ENCODE peak calls at places on chromosomes 5 and 9, in seven cellular contexts. O is tibial artery, M is bronchial epithelial cell, D is mucosa of descending colon, S is Caco-2, A is AG09309, I is GM12878. U is an unnamed sample.
A peak's percentile ranks its signal among the peaks of the same experiment; 100 is the strongest.

GRCh38 chr9:94937214-94937903 is 210.9 kb downstream of the AOPEP start:
- DNase-seq in O (no peak), M (peak; percentile 94), D (no peak), S (no peak), A (no peak), I (no peak), U (peak; percentile 43)

GRCh38 chr9:129936222-129936621 is 101.0 kb downstream of the USP20 start:
- DNase-seq in O (no peak), M (no peak), D (no peak), S (no peak), A (no peak), I (no peak), U (no peak)

GRCh38 chr5:32960340-32961065 is 249.4 kb downstream of the NPR3 start:
- DNase-seq in O (no peak), M (no peak), D (no peak), S (no peak), A (no peak), I (no peak), U (no peak)

GRCh38 chr5:180784497-180785097 is 18.0 kb downstream of the MGAT1 start:
- DNase-seq in O (peak; percentile 82), M (peak; percentile 77), D (peak; percentile 87), S (peak; percentile 81), A (no peak), I (no peak), U (peak; percentile 42)

GRCh38 chr9:35905912-35906679 is at the start of gene HRCT1:
- DNase-seq in O (peak; percentile 95), M (peak; percentile 94), D (peak; percentile 96), S (peak; percentile 76), A (peak; percentile 77), I (no peak), U (peak; percentile 60)

GRCh38 chr5:3007577-3007976 is 256.1 kb upstream of the IRX2 start:
- DNase-seq in O (no peak), M (no peak), D (no peak), S (no peak), A (no peak), I (no peak), U (no peak)

GRCh38 chr9:132498811-132499210 is 83.6 kb upstream of the BARHL1 start:
- DNase-seq in O (no peak), M (no peak), D (no peak), S (no peak), A (no peak), I (no peak), U (no peak)

GRCh38 chr9:94627287-94627686 is 12.0 kb downstream of the FBP1 start:
- DNase-seq in O (no peak), M (no peak), D (no peak), S (no peak), A (no peak), I (no peak), U (no peak)

GRCh38 chr9:32334112-32334511 is 50.3 kb upstream of the ACO1 start:
- DNase-seq in O (no peak), M (no peak), D (no peak), S (no peak), A (no peak), I (no peak), U (no peak)

GRCh38 chr5:141757402-141757801 is 75.4 kb upstream of the ARAP3 start:
- DNase-seq in O (no peak), M (peak; percentile 57), D (peak; percentile 37), S (peak; percentile 63), A (peak; percentile 4), I (no peak), U (no peak)

GRCh38 chr9:34991833-34992375 is 2.4 kb downstream of the DNAJB5 start:
- DNase-seq in O (peak; percentile 43), M (peak; percentile 55), D (no peak), S (no peak), A (no peak), I (no peak), U (no peak)

GRCh38 chr9:115601456-115601855 is 483.5 kb upstream of the TNC start:
- DNase-seq in O (no peak), M (no peak), D (no peak), S (no peak), A (no peak), I (no peak), U (no peak)

GRCh38 chr9:121949364-121949763 is 143.7 kb downstream of the TTLL11 start:
- DNase-seq in O (no peak), M (peak; percentile 50), D (no peak), S (no peak), A (no peak), I (no peak), U (no peak)

GRCh38 chr9:134597041-134597913 is 44.3 kb upstream of the COL5A1 start:
- DNase-seq in O (no peak), M (no peak), D (no peak), S (no peak), A (no peak), I (no peak), U (no peak)

GRCh38 chr9:89527084-89527483 is 29.2 kb upstream of the SEMA4D start:
- DNase-seq in O (peak; percentile 55), M (no peak), D (peak; percentile 41), S (no peak), A (no peak), I (no peak), U (no peak)

DNA sequence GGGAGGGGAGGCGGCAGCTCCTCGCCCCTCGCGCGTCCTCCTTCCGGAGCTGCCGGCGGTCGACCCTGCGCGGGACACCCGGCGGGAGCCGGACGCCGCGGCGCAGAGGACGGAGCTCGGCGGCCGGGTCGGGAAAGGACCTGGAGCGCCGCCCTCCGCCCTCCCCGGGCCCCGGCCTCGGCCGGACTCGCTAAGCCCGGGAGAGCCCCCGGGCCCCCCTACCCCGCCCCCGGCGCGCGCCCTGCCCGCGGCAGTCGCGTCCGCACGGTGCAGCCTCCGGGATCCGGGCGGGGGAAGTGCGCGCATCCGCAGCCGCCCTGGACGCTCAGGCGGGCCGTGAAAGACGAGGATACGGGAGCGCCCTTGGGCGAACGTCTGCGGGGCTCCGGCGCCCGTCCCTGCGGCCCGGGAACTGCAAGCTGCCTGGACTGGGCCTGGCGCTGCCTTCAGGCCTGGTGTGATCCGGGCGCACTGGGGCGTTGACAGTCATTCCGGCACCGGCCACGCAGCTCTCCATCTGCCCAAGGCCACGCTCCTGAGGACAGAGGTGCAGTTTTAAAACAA is 488 bp upstream of the NACC2 start:
- DNase-seq in O (no peak), M (no peak), D (no peak), S (no peak), A (no peak), I (no peak), U (no peak)
- H3K4me3 ChIP-seq in O (peak overlapping the region; percentile 85), M (peak overlapping the region; percentile 79), D (peak overlapping the region; percentile 72), S (peak overlapping the region; percentile 44), A (peak overlapping the region; percentile 71), I (peak overlapping the region; percentile 55), U (peak overlapping the region; percentile 45)

GRCh38 chr5:10576790-10577189 is 12.9 kb downstream of the ANKRD33B start:
- DNase-seq in O (no peak), M (no peak), D (no peak), S (no peak), A (no peak), I (no peak), U (no peak)

GRCh38 chr5:10578292-10578663 is 14.4 kb downstream of the ANKRD33B start:
- DNase-seq in O (no peak), M (no peak), D (no peak), S (no peak), A (no peak), I (no peak), U (no peak)

GRCh38 chr5:10577371-10578291 is 13.8 kb downstream of the ANKRD33B start:
- DNase-seq in O (no peak), M (no peak), D (no peak), S (no peak), A (no peak), I (no peak), U (no peak)

GRCh38 chr5:10578869-10579268 is 15.0 kb downstream of the ANKRD33B start:
- DNase-seq in O (no peak), M (no peak), D (no peak), S (no peak), A (no peak), I (peak; percentile 79), U (no peak)

DNA sequence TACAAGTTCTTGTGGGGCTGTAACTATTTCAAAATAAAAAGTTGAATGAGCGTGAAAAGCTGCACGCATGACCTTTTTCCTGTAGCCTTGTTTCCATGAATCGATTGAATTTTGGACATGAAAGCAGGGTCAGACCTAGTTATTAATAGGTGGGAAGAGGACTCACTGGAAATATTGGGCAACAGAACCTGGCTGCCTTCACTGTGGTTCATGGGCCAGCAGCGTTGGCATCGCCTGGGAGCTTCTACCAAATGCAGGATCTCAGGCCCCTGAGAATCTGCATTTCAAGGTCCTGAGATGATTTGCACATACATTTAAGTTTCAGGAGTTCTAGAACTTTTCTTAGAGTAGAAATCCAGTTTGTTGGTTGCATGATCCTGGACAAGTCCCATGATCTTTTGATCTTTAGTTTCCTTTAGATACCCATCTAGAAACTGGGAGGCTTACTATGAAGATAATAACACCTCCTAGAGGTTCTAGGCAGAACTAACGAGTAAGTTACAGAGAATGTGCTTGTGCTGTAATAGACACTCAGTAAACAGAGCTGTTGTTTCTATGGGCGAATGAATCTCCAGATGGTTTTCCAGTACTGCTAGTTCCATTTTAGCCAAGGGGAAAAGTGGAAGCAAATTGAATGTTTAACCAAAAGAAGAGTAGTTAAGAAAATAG is 12.4 kb downstream of the ANKRD33B start:
- DNase-seq in O (no peak), M (no peak), D (no peak), S (no peak), A (no peak), I (no peak), U (no peak)
- TF ChIP-seq CTCF in O (no peak), M (no peak), D (no peak), S (no peak), A (no peak), I (peak; percentile 35), U (no peak)

GRCh38 chr9:98031935-98032334 is 24.6 kb upstream of the NANS start:
- DNase-seq in O (no peak), M (no peak), D (no peak), S (no peak), A (no peak), I (no peak), U (no peak)
- H3K4me3 ChIP-seq in O (no peak overlapping the region), M (no peak overlapping the region), D (no peak overlapping the region), S (no peak overlapping the region), A (no peak overlapping the region), I (no peak overlapping the region), U (no peak overlapping the region)

GRCh38 chr5:1010641-1011046 is 2.0 kb downstream of the NKD2 start:
- DNase-seq in O (no peak), M (no peak), D (no peak), S (peak; percentile 26), A (no peak), I (no peak), U (no peak)

GRCh38 chr5:1010181-1010510 is 1.5 kb downstream of the NKD2 start:
- DNase-seq in O (no peak), M (no peak), D (no peak), S (peak; percentile 66), A (no peak), I (no peak), U (no peak)

GRCh38 chr5:1012316-1012841 is 3.8 kb downstream of the NKD2 start:
- DNase-seq in O (no peak), M (no peak), D (no peak), S (peak; percentile 32), A (no peak), I (no peak), U (no peak)

GRCh38 chr5:1011741-1012315 is 3.2 kb downstream of the NKD2 start:
- DNase-seq in O (no peak), M (no peak), D (no peak), S (peak; percentile 37), A (no peak), I (no peak), U (no peak)

DNA sequence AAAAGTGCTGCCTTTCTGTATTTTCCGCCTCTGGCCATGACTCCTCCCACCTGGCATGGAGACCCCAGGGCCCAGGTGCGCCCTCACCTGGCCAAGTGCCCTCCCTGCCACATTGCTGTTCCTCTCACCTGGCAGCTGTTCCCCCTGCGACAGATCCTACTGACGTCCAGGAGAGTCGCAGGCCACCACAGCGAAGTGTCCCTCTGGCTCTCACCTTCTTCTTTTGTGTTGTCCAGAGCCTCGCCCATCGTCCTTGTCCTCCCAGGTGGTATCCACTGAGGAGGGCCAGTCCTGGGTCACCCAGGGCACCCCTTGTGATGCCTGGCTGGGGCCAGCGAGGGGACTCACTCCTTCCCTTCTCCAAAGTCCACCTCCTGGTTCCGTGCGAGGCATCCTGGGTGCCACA is 2.6 kb downstream of the NKD2 start:
- DNase-seq in O (no peak), M (peak; percentile 22), D (peak; percentile 51), S (peak; percentile 66), A (no peak), I (no peak), U (no peak)
- TF ChIP-seq CTCF in O (no peak), M (peak; percentile 69), D (peak; percentile 44), S (peak; percentile 72), A (peak; percentile 27), I (peak; percentile 53), U (peak; percentile 68)